ENCODE peak calls at places on chromosomes 4 and X, in ten cellular contexts. One of them, this sample, is unnamed.

GRCh38 chr4:37442062-37442323 is 197.4 kb downstream of the NWD2 start:
- DNase-seq in testis: no peak
- DNase-seq in HFF-Myc: no peak
- DNase-seq in K562: no peak
- DNase-seq in tibial nerve: no peak
- DNase-seq in endodermal cell: no peak
- DNase-seq in dorsolateral prefrontal cortex: no peak
- DNase-seq in aorta: no peak
- DNase-seq in effector memory CD4-positive, alpha-beta T cell: no peak
- DNase-seq in IMR-90: no peak
- DNase-seq in this sample: no peak

GRCh38 chr4:22003878-22004277 is 55.3 kb upstream of the KCNIP4 start:
- DNase-seq in testis: no peak
- DNase-seq in HFF-Myc: no peak
- DNase-seq in K562: no peak
- DNase-seq in tibial nerve: no peak
- DNase-seq in endodermal cell: no peak
- DNase-seq in dorsolateral prefrontal cortex: no peak
- DNase-seq in aorta: no peak
- DNase-seq in effector memory CD4-positive, alpha-beta T cell: no peak
- DNase-seq in IMR-90: no peak
- DNase-seq in this sample: no peak

GRCh38 chrX:2691543-2692220 is 587 bp downstream of the CD99 start:
- DNase-seq in testis: peak
- DNase-seq in HFF-Myc: no peak
- DNase-seq in K562: peak
- DNase-seq in tibial nerve: peak
- DNase-seq in endodermal cell: no peak
- DNase-seq in dorsolateral prefrontal cortex: no peak
- DNase-seq in aorta: peak
- DNase-seq in effector memory CD4-positive, alpha-beta T cell: no peak
- DNase-seq in IMR-90: peak
- DNase-seq in this sample: no peak

GRCh38 chr4:48705609-48706008 is 74.5 kb downstream of the FRYL start:
- DNase-seq in testis: no peak
- DNase-seq in HFF-Myc: no peak
- DNase-seq in K562: no peak
- DNase-seq in tibial nerve: no peak
- DNase-seq in endodermal cell: no peak
- DNase-seq in dorsolateral prefrontal cortex: no peak
- DNase-seq in aorta: no peak
- DNase-seq in effector memory CD4-positive, alpha-beta T cell: no peak
- DNase-seq in IMR-90: no peak
- DNase-seq in this sample: no peak

GRCh38 chrX:43975747-43976146 is 2.6 kb upstream of the NDP start:
- DNase-seq in testis: no peak
- DNase-seq in HFF-Myc: no peak
- DNase-seq in K562: no peak
- DNase-seq in tibial nerve: no peak
- DNase-seq in endodermal cell: no peak
- DNase-seq in dorsolateral prefrontal cortex: no peak
- DNase-seq in aorta: no peak
- DNase-seq in effector memory CD4-positive, alpha-beta T cell: no peak
- DNase-seq in IMR-90: no peak
- DNase-seq in this sample: no peak

GRCh38 chrX:113586281-113586898 is 745.8 kb upstream of the AMOT start:
- DNase-seq in testis: no peak
- DNase-seq in HFF-Myc: no peak
- DNase-seq in K562: no peak
- DNase-seq in tibial nerve: no peak
- DNase-seq in endodermal cell: peak
- DNase-seq in dorsolateral prefrontal cortex: no peak
- DNase-seq in aorta: no peak
- DNase-seq in effector memory CD4-positive, alpha-beta T cell: no peak
- DNase-seq in IMR-90: no peak
- DNase-seq in this sample: no peak

GRCh38 chr4:122584517-122584916 is 36.3 kb downstream of the IL21 start:
- DNase-seq in testis: no peak
- DNase-seq in HFF-Myc: no peak
- DNase-seq in K562: no peak
- DNase-seq in tibial nerve: no peak
- DNase-seq in endodermal cell: no peak
- DNase-seq in dorsolateral prefrontal cortex: no peak
- DNase-seq in aorta: no peak
- DNase-seq in effector memory CD4-positive, alpha-beta T cell: no peak
- DNase-seq in IMR-90: peak
- DNase-seq in this sample: no peak

GRCh38 chr4:157221895-157222763 is 1.6 kb downstream of the GRIA2 start:
- DNase-seq in testis: peak
- DNase-seq in HFF-Myc: no peak
- DNase-seq in K562: no peak
- DNase-seq in tibial nerve: no peak
- DNase-seq in endodermal cell: peak
- DNase-seq in dorsolateral prefrontal cortex: peak
- DNase-seq in aorta: peak
- DNase-seq in effector memory CD4-positive, alpha-beta T cell: no peak
- DNase-seq in IMR-90: no peak
- DNase-seq in this sample: no peak

GRCh38 chr4:45640281-45640680 is 483.6 kb downstream of the GABRG1 start:
- DNase-seq in testis: no peak
- DNase-seq in HFF-Myc: no peak
- DNase-seq in K562: no peak
- DNase-seq in tibial nerve: no peak
- DNase-seq in endodermal cell: no peak
- DNase-seq in dorsolateral prefrontal cortex: no peak
- DNase-seq in aorta: no peak
- DNase-seq in effector memory CD4-positive, alpha-beta T cell: no peak
- DNase-seq in IMR-90: no peak
- DNase-seq in this sample: no peak

GRCh38 chr4:102683846-102684581 is 76.8 kb downstream of the MANBA start:
- DNase-seq in testis: no peak
- DNase-seq in HFF-Myc: no peak
- DNase-seq in K562: no peak
- DNase-seq in tibial nerve: no peak
- DNase-seq in endodermal cell: no peak
- DNase-seq in dorsolateral prefrontal cortex: no peak
- DNase-seq in aorta: no peak
- DNase-seq in effector memory CD4-positive, alpha-beta T cell: no peak
- DNase-seq in IMR-90: peak
- DNase-seq in this sample: no peak

GRCh38 chr4:41963105-41963504 is 18.5 kb upstream of the DCAF4L1 start:
- DNase-seq in testis: no peak
- DNase-seq in HFF-Myc: no peak
- DNase-seq in K562: no peak
- DNase-seq in tibial nerve: no peak
- DNase-seq in endodermal cell: no peak
- DNase-seq in dorsolateral prefrontal cortex: no peak
- DNase-seq in aorta: no peak
- DNase-seq in effector memory CD4-positive, alpha-beta T cell: no peak
- DNase-seq in IMR-90: peak
- DNase-seq in this sample: no peak

GRCh38 chr4:107213410-107213809 is 177.3 kb upstream of the DKK2 start:
- DNase-seq in testis: no peak
- DNase-seq in HFF-Myc: peak
- DNase-seq in K562: no peak
- DNase-seq in tibial nerve: no peak
- DNase-seq in endodermal cell: no peak
- DNase-seq in dorsolateral prefrontal cortex: no peak
- DNase-seq in aorta: no peak
- DNase-seq in effector memory CD4-positive, alpha-beta T cell: no peak
- DNase-seq in IMR-90: no peak
- DNase-seq in this sample: no peak

GRCh38 chr4:153616005-153616555 is 68.0 kb upstream of the TLR2 start:
- DNase-seq in testis: no peak
- DNase-seq in HFF-Myc: no peak
- DNase-seq in K562: no peak
- DNase-seq in tibial nerve: no peak
- DNase-seq in endodermal cell: no peak
- DNase-seq in dorsolateral prefrontal cortex: no peak
- DNase-seq in aorta: no peak
- DNase-seq in effector memory CD4-positive, alpha-beta T cell: no peak
- DNase-seq in IMR-90: no peak
- DNase-seq in this sample: no peak

GRCh38 chr4:71584654-71585053 is 199.2 kb downstream of the GC start:
- DNase-seq in testis: no peak
- DNase-seq in HFF-Myc: no peak
- DNase-seq in K562: no peak
- DNase-seq in tibial nerve: no peak
- DNase-seq in endodermal cell: no peak
- DNase-seq in dorsolateral prefrontal cortex: no peak
- DNase-seq in aorta: no peak
- DNase-seq in effector memory CD4-positive, alpha-beta T cell: no peak
- DNase-seq in IMR-90: no peak
- DNase-seq in this sample: no peak

GRCh38 chr4:88356771-88357170 is 21.9 kb upstream of the HERC6 start:
- DNase-seq in testis: no peak
- DNase-seq in HFF-Myc: no peak
- DNase-seq in K562: no peak
- DNase-seq in tibial nerve: no peak
- DNase-seq in endodermal cell: no peak
- DNase-seq in dorsolateral prefrontal cortex: no peak
- DNase-seq in aorta: no peak
- DNase-seq in effector memory CD4-positive, alpha-beta T cell: no peak
- DNase-seq in IMR-90: no peak
- DNase-seq in this sample: no peak

GRCh38 chr4:94798808-94799207 is 41.1 kb downstream of the BMPR1B start:
- DNase-seq in testis: no peak
- DNase-seq in HFF-Myc: no peak
- DNase-seq in K562: no peak
- DNase-seq in tibial nerve: no peak
- DNase-seq in endodermal cell: no peak
- DNase-seq in dorsolateral prefrontal cortex: no peak
- DNase-seq in aorta: no peak
- DNase-seq in effector memory CD4-positive, alpha-beta T cell: no peak
- DNase-seq in IMR-90: peak
- DNase-seq in this sample: no peak

GRCh38 chrX:119757646-119757978 is 776 bp upstream of the SOWAHD start:
- DNase-seq in testis: no peak
- DNase-seq in HFF-Myc: no peak
- DNase-seq in K562: no peak
- DNase-seq in tibial nerve: no peak
- DNase-seq in endodermal cell: no peak
- DNase-seq in dorsolateral prefrontal cortex: no peak
- DNase-seq in aorta: no peak
- DNase-seq in effector memory CD4-positive, alpha-beta T cell: no peak
- DNase-seq in IMR-90: no peak
- DNase-seq in this sample: no peak
- H3K4me3 ChIP-seq in testis: peak
- H3K4me3 ChIP-seq in HFF-Myc: no peak
- H3K4me3 ChIP-seq in K562: peak
- H3K4me3 ChIP-seq in tibial nerve: no peak
- H3K4me3 ChIP-seq in endodermal cell: peak
- H3K4me3 ChIP-seq in dorsolateral prefrontal cortex: no peak
- H3K4me3 ChIP-seq in aorta: no peak
- H3K4me3 ChIP-seq in effector memory CD4-positive, alpha-beta T cell: peak
- H3K4me3 ChIP-seq in IMR-90: no peak
- H3K4me3 ChIP-seq in this sample: peak

DNA sequence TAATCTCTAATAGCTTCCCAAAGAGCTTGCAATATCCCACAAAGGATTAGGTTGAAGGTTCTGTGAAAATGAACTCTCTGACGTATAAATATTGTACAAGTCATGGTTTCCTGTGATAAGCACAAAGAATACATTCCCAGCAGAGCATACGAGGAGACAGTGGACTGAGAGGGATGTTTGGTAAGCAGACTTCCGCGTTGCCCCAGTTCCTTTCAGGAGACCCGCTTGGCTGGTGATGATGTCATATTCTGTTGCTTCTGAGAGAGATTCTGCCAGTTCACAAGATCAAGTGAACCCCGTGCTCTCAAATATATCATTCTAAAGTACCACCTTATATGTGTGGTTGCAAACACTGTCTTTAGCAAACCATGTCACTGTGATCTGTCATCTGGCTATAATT is 323.9 kb upstream of the CASK start:
- DNase-seq in testis: no peak
- DNase-seq in HFF-Myc: no peak
- DNase-seq in K562: no peak
- DNase-seq in tibial nerve: no peak
- DNase-seq in endodermal cell: no peak
- DNase-seq in dorsolateral prefrontal cortex: no peak
- DNase-seq in aorta: no peak
- DNase-seq in effector memory CD4-positive, alpha-beta T cell: no peak
- DNase-seq in IMR-90: peak
- DNase-seq in this sample: no peak
- H3K4me3 ChIP-seq in testis: no peak
- H3K4me3 ChIP-seq in HFF-Myc: no peak
- H3K4me3 ChIP-seq in K562: no peak
- H3K4me3 ChIP-seq in tibial nerve: no peak
- H3K4me3 ChIP-seq in endodermal cell: no peak
- H3K4me3 ChIP-seq in dorsolateral prefrontal cortex: peak
- H3K4me3 ChIP-seq in aorta: no peak
- H3K4me3 ChIP-seq in effector memory CD4-positive, alpha-beta T cell: no peak
- H3K4me3 ChIP-seq in IMR-90: no peak
- H3K4me3 ChIP-seq in this sample: no peak

GRCh38 chr4:38673109-38673978 is 9.3 kb downstream of the KLF3 start:
- DNase-seq in testis: peak
- DNase-seq in HFF-Myc: peak
- DNase-seq in K562: peak
- DNase-seq in tibial nerve: peak
- DNase-seq in endodermal cell: peak
- DNase-seq in dorsolateral prefrontal cortex: no peak
- DNase-seq in aorta: peak
- DNase-seq in effector memory CD4-positive, alpha-beta T cell: no peak
- DNase-seq in IMR-90: no peak
- DNase-seq in this sample: no peak
- H3K4me3 ChIP-seq in testis: no peak
- H3K4me3 ChIP-seq in HFF-Myc: no peak
- H3K4me3 ChIP-seq in K562: no peak
- H3K4me3 ChIP-seq in tibial nerve: no peak
- H3K4me3 ChIP-seq in endodermal cell: no peak
- H3K4me3 ChIP-seq in dorsolateral prefrontal cortex: no peak
- H3K4me3 ChIP-seq in aorta: no peak
- H3K4me3 ChIP-seq in effector memory CD4-positive, alpha-beta T cell: no peak
- H3K4me3 ChIP-seq in IMR-90: no peak
- H3K4me3 ChIP-seq in this sample: no peak

GRCh38 chrX:40155617-40156471 is 58.1 kb upstream of the BCOR start:
- DNase-seq in testis: no peak
- DNase-seq in HFF-Myc: no peak
- DNase-seq in K562: peak
- DNase-seq in tibial nerve: no peak
- DNase-seq in endodermal cell: peak
- DNase-seq in dorsolateral prefrontal cortex: no peak
- DNase-seq in aorta: peak
- DNase-seq in effector memory CD4-positive, alpha-beta T cell: no peak
- DNase-seq in IMR-90: no peak
- DNase-seq in this sample: no peak
- H3K4me3 ChIP-seq in testis: peak
- H3K4me3 ChIP-seq in HFF-Myc: peak
- H3K4me3 ChIP-seq in K562: peak
- H3K4me3 ChIP-seq in tibial nerve: peak
- H3K4me3 ChIP-seq in endodermal cell: peak
- H3K4me3 ChIP-seq in dorsolateral prefrontal cortex: no peak
- H3K4me3 ChIP-seq in aorta: no peak
- H3K4me3 ChIP-seq in effector memory CD4-positive, alpha-beta T cell: peak
- H3K4me3 ChIP-seq in IMR-90: no peak
- H3K4me3 ChIP-seq in this sample: peak